ENCODE peak calls at places on chromosomes 7 and 10, in nine cellular contexts. T, I, K, S, A, G, Q, F and Z are unnamed samples.

GRCh38 chr10:103069453-103070331 is 123.4 kb downstream of the NT5C2 start:
- DNase-seq in I (peak; percentile 63), T (peak; percentile 63), G (no peak), A (no peak), K (peak; percentile 5), S (peak; percentile 10), F (peak; percentile 65), Q (peak; percentile 57), Z (no peak)

GRCh38 chr10:22631646-22632278 is 82.6 kb downstream of the PIP4K2A start:
- DNase-seq in T (no peak), A (no peak), S (no peak), F (no peak), G (no peak), K (no peak), I (no peak), Q (no peak), Z (no peak)

GRCh38 chr7:80087051-80087767 is 47.4 kb upstream of the GNAI1 start:
- DNase-seq in Q (no peak), A (no peak), K (peak; percentile 68), T (no peak), G (no peak), F (no peak), I (no peak), S (no peak), Z (no peak)

GRCh38 chr7:26626687-26627086 is 237.7 kb downstream of the SKAP2 start:
- DNase-seq in I (no peak), A (no peak), Q (no peak), T (no peak), F (no peak), K (no peak), S (no peak), G (no peak), Z (no peak)

GRCh38 chr7:73528204-73528603 is 6.1 kb upstream of the BAZ1B start:
- DNase-seq in T (no peak), Q (no peak), I (no peak), S (no peak), F (no peak), G (no peak), K (no peak), A (peak; percentile 19), Z (no peak)

GRCh38 chr7:42574693-42575084 is 337.2 kb downstream of the C7orf25 start:
- DNase-seq in A (no peak), G (no peak), I (no peak), K (no peak), F (no peak), T (no peak), Q (no peak), S (no peak), Z (no peak)

GRCh38 chr10:29266641-29267040 is 22.2 kb upstream of the LYZL1 start:
- DNase-seq in G (no peak), A (no peak), F (no peak), S (no peak), Q (no peak), I (no peak), T (no peak), K (no peak), Z (no peak)

GRCh38 chr10:93271347-93271746 is 197.7 kb downstream of the CYP26A1 start:
- DNase-seq in T (no peak), Q (no peak), S (no peak), A (no peak), K (no peak), G (no peak), F (no peak), I (no peak), Z (no peak)

GRCh38 chr10:51321968-51322367 is 247.7 kb downstream of the PRKG1 start:
- DNase-seq in T (no peak), K (peak; percentile 45), S (no peak), A (no peak), Q (no peak), F (no peak), I (no peak), G (no peak), Z (no peak)

GRCh38 chr7:2840458-2840857 is 3.6 kb downstream of the GNA12 start:
- DNase-seq in A (no peak), I (no peak), K (no peak), Q (no peak), G (no peak), T (no peak), F (no peak), S (no peak), Z (no peak)